ENCODE peak calls at places on chromosome 4, in eight cellular contexts. A is K562, J is endothelial cell of umbilical vein, U is HCT116, R is SK-N-SH, K is HepG2, T is H1, L is GM12878. W is an unnamed sample.

GRCh38 chr4:83267121-83267834 is 17.3 kb downstream of the COQ2 start:
- DNase-seq in A (no peak), J (peak; percentile 36), U (no peak), R (no peak), K (no peak), T (no peak), L (no peak), W (no peak)

GRCh38 chr4:151942971-151943370 is 182.2 kb upstream of the GATB start:
- DNase-seq in A (no peak), J (no peak), U (no peak), R (no peak), K (no peak), T (no peak), L (no peak), W (no peak)

GRCh38 chr4:128322986-128323385 is 35.4 kb upstream of the PGRMC2 start:
- DNase-seq in A (no peak), J (peak; percentile 91), U (no peak), R (no peak), K (peak; percentile 53), T (no peak), L (no peak), W (no peak)

GRCh38 chr4:102454981-102455690 is 46.0 kb upstream of the NFKB1 start:
- DNase-seq in A (no peak), J (no peak), U (no peak), R (no peak), K (no peak), T (no peak), L (no peak), W (no peak)

GRCh38 chr4:5852806-5853205 is 40.1 kb downstream of the CRMP1 start:
- DNase-seq in A (no peak), J (no peak), U (no peak), R (no peak), K (no peak), T (no peak), L (no peak), W (no peak)

GRCh38 chr4:3824521-3825270 is 58.5 kb downstream of the ADRA2C start:
- DNase-seq in A (no peak), J (no peak), U (no peak), R (no peak), K (no peak), T (no peak), L (no peak), W (no peak)

GRCh38 chr4:6337331-6337935 is 67.8 kb downstream of the WFS1 start:
- DNase-seq in A (no peak), J (no peak), U (peak; percentile 54), R (no peak), K (peak; percentile 64), T (no peak), L (no peak), W (no peak)

GRCh38 chr4:89609756-89610155 is 227.2 kb downstream of the SNCA start:
- DNase-seq in A (no peak), J (no peak), U (no peak), R (no peak), K (no peak), T (no peak), L (no peak), W (no peak)

GRCh38 chr4:17704020-17704657 is 77.3 kb downstream of the FAM184B start:
- DNase-seq in A (no peak), J (no peak), U (no peak), R (no peak), K (no peak), T (no peak), L (no peak), W (no peak)

GRCh38 chr4:88738714-88739366 is 41.2 kb upstream of the NAP1L5 start:
- DNase-seq in A (no peak), J (no peak), U (no peak), R (no peak), K (no peak), T (peak; percentile 54), L (no peak), W (peak; percentile 80)

GRCh38 chr4:7000421-7001176 is 42.6 kb upstream of the TADA2B start:
- DNase-seq in A (no peak), J (no peak), U (no peak), R (no peak), K (no peak), T (no peak), L (no peak), W (no peak)

GRCh38 chr4:171561419-171561818 is 251.8 kb upstream of the GALNTL6 start:
- DNase-seq in A (no peak), J (no peak), U (no peak), R (no peak), K (no peak), T (no peak), L (no peak), W (no peak)

GRCh38 chr4:17812801-17813200 is 2.0 kb downstream of the NCAPG start:
- DNase-seq in A (no peak), J (peak; percentile 50), U (no peak), R (no peak), K (no peak), T (no peak), L (no peak), W (no peak)

GRCh38 chr4:114364857-114365256 is 233.8 kb upstream of the UGT8 start:
- DNase-seq in A (no peak), J (no peak), U (no peak), R (no peak), K (no peak), T (peak; percentile 36), L (no peak), W (peak; percentile 47)

GRCh38 chr4:128232719-128233118 is 54.9 kb downstream of the PGRMC2 start:
- DNase-seq in A (no peak), J (no peak), U (no peak), R (no peak), K (no peak), T (no peak), L (no peak), W (no peak)

GRCh38 chr4:81896936-81897335 is 425.2 kb upstream of the RASGEF1B start:
- DNase-seq in A (no peak), J (no peak), U (no peak), R (no peak), K (no peak), T (no peak), L (no peak), W (no peak)

GRCh38 chr4:22531638-22532037 is 15.8 kb upstream of the ADGRA3 start:
- DNase-seq in A (no peak), J (no peak), U (no peak), R (no peak), K (no peak), T (no peak), L (no peak), W (no peak)

GRCh38 chr4:153296424-153296823 is 48.1 kb upstream of the MND1 start:
- DNase-seq in A (no peak), J (no peak), U (no peak), R (no peak), K (no peak), T (no peak), L (no peak), W (no peak)

GRCh38 chr4:95162867-95163266 is 385.9 kb downstream of the UNC5C start:
- DNase-seq in A (no peak), J (no peak), U (no peak), R (no peak), K (no peak), T (no peak), L (no peak), W (no peak)

DNA sequence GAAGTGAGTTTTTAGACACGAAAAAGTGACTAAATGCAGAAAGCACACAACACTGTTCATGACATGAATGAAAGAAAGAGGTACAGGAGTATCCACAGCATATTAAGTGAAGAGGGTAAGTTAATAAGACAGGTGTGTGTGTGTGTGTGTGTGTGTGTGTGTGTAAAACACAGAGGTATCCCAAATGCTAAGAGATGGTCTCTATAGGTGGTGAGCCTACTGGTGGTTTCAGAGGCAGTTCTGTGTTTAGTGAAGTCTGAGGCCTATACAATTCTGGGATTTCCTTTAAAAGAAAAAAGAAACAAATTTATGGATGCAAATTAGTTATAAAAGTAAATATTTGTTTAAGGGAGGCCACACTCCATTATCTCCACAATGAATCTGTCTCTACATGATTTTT is 17.4 kb upstream of the TNIP3 start:
- DNase-seq in A (no peak), J (no peak), U (no peak), R (no peak), K (no peak), T (no peak), L (no peak), W (no peak)
- H3K4me2 ChIP-seq in A (no peak overlapping the region), J (no peak overlapping the region), U (no peak overlapping the region), R (no peak overlapping the region), K (no peak overlapping the region), T (no peak overlapping the region), L (no peak overlapping the region), W (no peak overlapping the region)

GRCh38 chr4:175729665-175730064 is 82.4 kb downstream of the GPM6A start:
- DNase-seq in A (no peak), J (no peak), U (no peak), R (no peak), K (no peak), T (no peak), L (no peak), W (no peak)

GRCh38 chr4:175731506-175731905 is 80.6 kb downstream of the GPM6A start:
- DNase-seq in A (no peak), J (no peak), U (no peak), R (no peak), K (no peak), T (no peak), L (no peak), W (no peak)
- H3K4me3 ChIP-seq in A (no peak overlapping the region), J (no peak overlapping the region), U (no peak overlapping the region), R (no peak overlapping the region), K (no peak overlapping the region), T (no peak overlapping the region), L (no peak overlapping the region), W (no peak overlapping the region)

DNA sequence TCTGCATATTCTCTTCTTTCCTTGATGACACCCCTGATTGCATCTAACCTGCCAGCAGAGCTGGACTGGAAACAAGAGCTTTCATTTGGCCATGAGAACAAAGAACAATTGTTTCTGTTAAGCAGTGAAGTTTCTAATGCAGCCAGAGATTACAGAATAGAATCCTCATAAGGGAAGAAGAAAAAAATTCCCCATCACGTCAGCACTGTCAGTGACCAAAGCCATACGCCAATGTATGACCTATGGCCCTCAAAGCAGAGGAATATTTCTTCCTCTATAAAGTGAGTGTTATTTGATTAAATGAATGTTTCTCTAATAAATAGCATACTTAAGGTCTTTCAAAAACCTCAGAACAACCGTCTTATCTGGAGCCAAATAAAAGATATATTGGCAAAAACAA is 529.0 kb upstream of the INTU start:
- DNase-seq in A (no peak), J (no peak), U (no peak), R (no peak), K (no peak), T (no peak), L (no peak), W (no peak)
- TF ChIP-seq POLR2AphosphoS5 in A (no peak), J (no peak), U (no peak), R (no peak), K (no peak), T (no peak), L (no peak), W (no peak)

DNA sequence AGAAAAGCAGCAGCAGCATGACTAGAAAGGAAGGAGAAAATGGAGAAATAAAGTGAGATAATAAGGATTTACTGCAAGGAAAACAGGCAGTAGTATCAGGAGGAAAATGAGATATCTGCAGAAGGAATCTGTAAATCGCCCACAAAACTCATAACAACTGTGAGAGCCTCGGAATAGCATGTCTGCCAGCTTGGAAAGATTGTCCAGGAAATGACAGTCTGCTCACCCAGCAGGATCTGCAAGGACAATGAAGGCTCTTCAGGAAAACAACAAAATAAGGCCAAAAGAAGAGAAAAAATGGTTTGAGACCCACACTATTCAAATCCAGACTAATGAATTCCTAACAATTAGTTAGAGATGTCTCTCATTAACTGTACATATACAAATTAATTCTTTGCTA is 47.3 kb downstream of the CXXC4 start:
- DNase-seq in A (no peak), J (no peak), U (no peak), R (no peak), K (no peak), T (no peak), L (no peak), W (no peak)
- H3K4me2 ChIP-seq in A (no peak overlapping the region), J (no peak overlapping the region), U (no peak overlapping the region), R (no peak overlapping the region), K (no peak overlapping the region), T (peak overlapping the region; percentile 2), L (no peak overlapping the region), W (peak overlapping the region; percentile 65)

W was measured in GM23338.